ENCODE peak calls at places on chromosome 14, in ten cellular contexts. One of them, this sample, is unnamed.

GRCh38 chr14:104637546-104638003 is 33.0 kb upstream of the TMEM179 start:
- DNase-seq in uterus: no peak
- DNase-seq in heart left ventricle: no peak
- DNase-seq in upper lobe of left lung: no peak
- DNase-seq in transverse colon: no peak
- DNase-seq in stomach: no peak
- DNase-seq in body of pancreas: no peak
- DNase-seq in NB4: no peak
- DNase-seq in H54: no peak
- DNase-seq in breast epithelium: no peak
- DNase-seq in this sample: no peak

GRCh38 chr14:73773441-73774243 is 59.5 kb upstream of the PNMA1 start:
- DNase-seq in NB4: no peak
- DNase-seq in stomach: no peak
- DNase-seq in body of pancreas: no peak
- DNase-seq in heart left ventricle: no peak
- DNase-seq in upper lobe of left lung: no peak
- DNase-seq in breast epithelium: no peak
- DNase-seq in H54: no peak
- DNase-seq in transverse colon: no peak
- DNase-seq in uterus: no peak
- DNase-seq in this sample: no peak

GRCh38 chr14:76320486-76320885 is 55.5 kb upstream of the ESRRB start:
- DNase-seq in upper lobe of left lung: no peak
- DNase-seq in stomach: no peak
- DNase-seq in breast epithelium: no peak
- DNase-seq in uterus: no peak
- DNase-seq in NB4: peak; percentile 66
- DNase-seq in transverse colon: no peak
- DNase-seq in heart left ventricle: no peak
- DNase-seq in H54: no peak
- DNase-seq in body of pancreas: no peak
- DNase-seq in this sample: no peak

GRCh38 chr14:56120091-56120632 is 2.0 kb downstream of the PELI2 start:
- DNase-seq in transverse colon: no peak
- DNase-seq in uterus: no peak
- DNase-seq in NB4: no peak
- DNase-seq in H54: no peak
- DNase-seq in upper lobe of left lung: no peak
- DNase-seq in body of pancreas: peak; percentile 64
- DNase-seq in breast epithelium: no peak
- DNase-seq in stomach: no peak
- DNase-seq in heart left ventricle: no peak
- DNase-seq in this sample: no peak

GRCh38 chr14:69713976-69714716 is 52.8 kb upstream of the SRSF5 start:
- DNase-seq in uterus: no peak
- DNase-seq in transverse colon: peak; percentile 32
- DNase-seq in upper lobe of left lung: no peak
- DNase-seq in body of pancreas: no peak
- DNase-seq in heart left ventricle: no peak
- DNase-seq in H54: no peak
- DNase-seq in NB4: no peak
- DNase-seq in breast epithelium: no peak
- DNase-seq in stomach: no peak
- DNase-seq in this sample: no peak

GRCh38 chr14:75232597-75232996 is 46.0 kb upstream of the FOS start:
- DNase-seq in breast epithelium: no peak
- DNase-seq in NB4: no peak
- DNase-seq in stomach: no peak
- DNase-seq in transverse colon: no peak
- DNase-seq in H54: no peak
- DNase-seq in body of pancreas: no peak
- DNase-seq in uterus: no peak
- DNase-seq in heart left ventricle: no peak
- DNase-seq in upper lobe of left lung: no peak
- DNase-seq in this sample: no peak

GRCh38 chr14:26863736-26864135 is 265.9 kb upstream of the NOVA1 start:
- DNase-seq in uterus: no peak
- DNase-seq in body of pancreas: no peak
- DNase-seq in NB4: peak; percentile 26
- DNase-seq in heart left ventricle: no peak
- DNase-seq in breast epithelium: no peak
- DNase-seq in stomach: no peak
- DNase-seq in upper lobe of left lung: no peak
- DNase-seq in H54: no peak
- DNase-seq in transverse colon: no peak
- DNase-seq in this sample: no peak

GRCh38 chr14:82999802-83000201 is 1466.1 kb upstream of the SEL1L start:
- DNase-seq in uterus: no peak
- DNase-seq in stomach: no peak
- DNase-seq in H54: no peak
- DNase-seq in transverse colon: no peak
- DNase-seq in body of pancreas: no peak
- DNase-seq in NB4: peak; percentile 47
- DNase-seq in heart left ventricle: no peak
- DNase-seq in breast epithelium: no peak
- DNase-seq in upper lobe of left lung: no peak
- DNase-seq in this sample: no peak

GRCh38 chr14:57073986-57074385 is 194.7 kb downstream of the EXOC5 start:
- DNase-seq in stomach: no peak
- DNase-seq in H54: no peak
- DNase-seq in NB4: no peak
- DNase-seq in body of pancreas: no peak
- DNase-seq in upper lobe of left lung: peak; percentile 25
- DNase-seq in uterus: no peak
- DNase-seq in breast epithelium: no peak
- DNase-seq in heart left ventricle: no peak
- DNase-seq in transverse colon: no peak
- DNase-seq in this sample: no peak

GRCh38 chr14:90827919-90828610 is 11.8 kb upstream of the TTC7B start:
- DNase-seq in uterus: peak; percentile 94
- DNase-seq in transverse colon: peak; percentile 94
- DNase-seq in breast epithelium: peak; percentile 91
- DNase-seq in NB4: peak; percentile 93
- DNase-seq in H54: peak; percentile 99
- DNase-seq in stomach: peak; percentile 94
- DNase-seq in upper lobe of left lung: peak; percentile 99
- DNase-seq in heart left ventricle: peak; percentile 97
- DNase-seq in body of pancreas: peak; percentile 95
- DNase-seq in this sample: peak; percentile 73

GRCh38 chr14:103925316-103925715 is 2.9 kb upstream of the TDRD9 start:
- DNase-seq in NB4: peak; percentile 25
- DNase-seq in transverse colon: no peak
- DNase-seq in body of pancreas: no peak
- DNase-seq in uterus: no peak
- DNase-seq in stomach: no peak
- DNase-seq in upper lobe of left lung: no peak
- DNase-seq in H54: no peak
- DNase-seq in breast epithelium: no peak
- DNase-seq in heart left ventricle: no peak
- DNase-seq in this sample: no peak

GRCh38 chr14:38208825-38209562 is 1.3 kb downstream of the SSTR1 start:
- DNase-seq in H54: no peak
- DNase-seq in upper lobe of left lung: peak; percentile 84
- DNase-seq in stomach: peak; percentile 88
- DNase-seq in heart left ventricle: peak; percentile 56
- DNase-seq in body of pancreas: peak; percentile 86
- DNase-seq in uterus: no peak
- DNase-seq in NB4: no peak
- DNase-seq in transverse colon: peak; percentile 83
- DNase-seq in breast epithelium: no peak
- DNase-seq in this sample: no peak

GRCh38 chr14:34496679-34497513 is 34.9 kb upstream of the SPTSSA start:
- DNase-seq in H54: peak; percentile 87
- DNase-seq in stomach: peak; percentile 41
- DNase-seq in NB4: peak; percentile 56
- DNase-seq in uterus: peak; percentile 86
- DNase-seq in body of pancreas: peak; percentile 62
- DNase-seq in breast epithelium: peak; percentile 83
- DNase-seq in upper lobe of left lung: no peak
- DNase-seq in transverse colon: peak; percentile 74
- DNase-seq in heart left ventricle: peak; percentile 76
- DNase-seq in this sample: peak; percentile 97

GRCh38 chr14:42277840-42278239 is 671.2 kb downstream of the LRFN5 start:
- DNase-seq in NB4: no peak
- DNase-seq in heart left ventricle: no peak
- DNase-seq in H54: no peak
- DNase-seq in transverse colon: no peak
- DNase-seq in body of pancreas: no peak
- DNase-seq in uterus: no peak
- DNase-seq in upper lobe of left lung: no peak
- DNase-seq in breast epithelium: no peak
- DNase-seq in stomach: no peak
- DNase-seq in this sample: no peak

GRCh38 chr14:54902521-54903420 is at the start of gene GCH1:
- DNase-seq in uterus: peak; percentile 59
- DNase-seq in transverse colon: peak; percentile 89
- DNase-seq in body of pancreas: peak; percentile 83
- DNase-seq in upper lobe of left lung: peak; percentile 95
- DNase-seq in NB4: peak; percentile 70
- DNase-seq in stomach: peak; percentile 86
- DNase-seq in breast epithelium: peak; percentile 46
- DNase-seq in H54: peak; percentile 52
- DNase-seq in heart left ventricle: peak; percentile 85
- DNase-seq in this sample: peak; percentile 61

GRCh38 chr14:67241416-67242362 is at the start of gene PALS1:
- DNase-seq in H54: peak; percentile 15
- DNase-seq in breast epithelium: no peak
- DNase-seq in heart left ventricle: no peak
- DNase-seq in NB4: no peak
- DNase-seq in body of pancreas: peak; percentile 70
- DNase-seq in upper lobe of left lung: no peak
- DNase-seq in stomach: no peak
- DNase-seq in uterus: no peak
- DNase-seq in transverse colon: no peak
- DNase-seq in this sample: peak; percentile 53

GRCh38 chr14:67240168-67240932 is 885 bp upstream of the PALS1 start:
- DNase-seq in uterus: peak; percentile 44
- DNase-seq in stomach: peak; percentile 74
- DNase-seq in breast epithelium: peak; percentile 63
- DNase-seq in body of pancreas: peak; percentile 75
- DNase-seq in transverse colon: peak; percentile 80
- DNase-seq in H54: peak; percentile 16
- DNase-seq in NB4: peak; percentile 50
- DNase-seq in upper lobe of left lung: peak; percentile 86
- DNase-seq in heart left ventricle: peak; percentile 80
- DNase-seq in this sample: no peak

GRCh38 chr14:67239582-67239981 is 1.7 kb upstream of the PALS1 start:
- DNase-seq in heart left ventricle: no peak
- DNase-seq in uterus: no peak
- DNase-seq in upper lobe of left lung: no peak
- DNase-seq in NB4: no peak
- DNase-seq in breast epithelium: no peak
- DNase-seq in transverse colon: no peak
- DNase-seq in H54: no peak
- DNase-seq in stomach: no peak
- DNase-seq in body of pancreas: no peak
- DNase-seq in this sample: no peak

GRCh38 chr14:67237591-67237990 is 3.6 kb upstream of the PALS1 start:
- DNase-seq in upper lobe of left lung: no peak
- DNase-seq in body of pancreas: no peak
- DNase-seq in uterus: no peak
- DNase-seq in heart left ventricle: no peak
- DNase-seq in breast epithelium: no peak
- DNase-seq in H54: no peak
- DNase-seq in stomach: no peak
- DNase-seq in transverse colon: no peak
- DNase-seq in NB4: no peak
- DNase-seq in this sample: no peak

GRCh38 chr14:67240978-67241415 is 238 bp upstream of the PALS1 start:
- DNase-seq in NB4: peak; percentile 97
- DNase-seq in upper lobe of left lung: peak; percentile 99
- DNase-seq in stomach: peak; percentile 98
- DNase-seq in heart left ventricle: peak; percentile 98
- DNase-seq in breast epithelium: peak; percentile 94
- DNase-seq in H54: peak; percentile 69
- DNase-seq in transverse colon: peak; percentile 97
- DNase-seq in body of pancreas: peak; percentile 97
- DNase-seq in uterus: peak; percentile 97
- DNase-seq in this sample: peak; percentile 90
- TF ChIP-seq POLR2A in NB4: peak; percentile 48
- TF ChIP-seq POLR2A in upper lobe of left lung: peak; percentile 80
- TF ChIP-seq POLR2A in stomach: peak; percentile 36
- TF ChIP-seq POLR2A in heart left ventricle: no peak
- TF ChIP-seq POLR2A in breast epithelium: no peak
- TF ChIP-seq POLR2A in H54: no peak
- TF ChIP-seq POLR2A in transverse colon: peak; percentile 88
- TF ChIP-seq POLR2A in body of pancreas: peak; percentile 82
- TF ChIP-seq POLR2A in uterus: peak; percentile 62
- TF ChIP-seq POLR2A in this sample: no peak

DNA sequence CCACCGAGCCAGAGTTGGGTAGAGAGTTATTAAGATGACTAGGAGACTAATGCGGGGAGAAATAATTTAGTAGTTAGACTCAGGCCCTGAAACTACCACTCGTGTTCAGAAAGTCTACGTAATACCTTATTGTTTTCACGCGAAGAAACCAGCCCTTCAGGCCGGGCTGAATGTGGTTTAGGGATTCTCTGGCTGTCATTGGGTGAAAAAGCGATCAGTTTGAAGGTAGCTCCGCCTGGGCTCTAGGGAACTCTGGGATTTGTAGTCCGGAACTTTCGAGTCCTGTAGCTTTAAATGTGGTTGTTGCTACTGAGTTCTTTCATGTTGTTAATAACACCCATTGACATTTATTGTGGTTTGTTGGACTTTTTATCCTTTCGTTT is 549 bp upstream of the WDR89 start:
- DNase-seq in stomach: peak; percentile 80
- DNase-seq in transverse colon: peak; percentile 84
- DNase-seq in breast epithelium: peak; percentile 84
- DNase-seq in body of pancreas: peak; percentile 95
- DNase-seq in H54: peak; percentile 61
- DNase-seq in uterus: peak; percentile 76
- DNase-seq in upper lobe of left lung: no peak
- DNase-seq in heart left ventricle: peak; percentile 69
- DNase-seq in NB4: peak; percentile 93
- DNase-seq in this sample: peak; percentile 92
- TF ChIP-seq POLR2A in stomach: no peak
- TF ChIP-seq POLR2A in transverse colon: no peak
- TF ChIP-seq POLR2A in breast epithelium: no peak
- TF ChIP-seq POLR2A in body of pancreas: no peak
- TF ChIP-seq POLR2A in H54: no peak
- TF ChIP-seq POLR2A in uterus: no peak
- TF ChIP-seq POLR2A in upper lobe of left lung: no peak
- TF ChIP-seq POLR2A in heart left ventricle: no peak
- TF ChIP-seq POLR2A in NB4: peak; percentile 18
- TF ChIP-seq POLR2A in this sample: peak; percentile 41

GRCh38 chr14:102568115-102568614 is 24.3 kb upstream of the RCOR1 start:
- DNase-seq in upper lobe of left lung: no peak
- DNase-seq in breast epithelium: no peak
- DNase-seq in NB4: peak; percentile 41
- DNase-seq in H54: no peak
- DNase-seq in uterus: no peak
- DNase-seq in transverse colon: peak; percentile 67
- DNase-seq in heart left ventricle: peak; percentile 28
- DNase-seq in body of pancreas: peak; percentile 63
- DNase-seq in stomach: peak; percentile 57
- DNase-seq in this sample: peak; percentile 73
- TF ChIP-seq POLR2A in upper lobe of left lung: peak; percentile 15
- TF ChIP-seq POLR2A in breast epithelium: no peak
- TF ChIP-seq POLR2A in NB4: no peak
- TF ChIP-seq POLR2A in H54: no peak
- TF ChIP-seq POLR2A in uterus: no peak
- TF ChIP-seq POLR2A in transverse colon: no peak
- TF ChIP-seq POLR2A in heart left ventricle: no peak
- TF ChIP-seq POLR2A in body of pancreas: no peak
- TF ChIP-seq POLR2A in stomach: no peak
- TF ChIP-seq POLR2A in this sample: peak; percentile 26

GRCh38 chr14:61252354-61253063 is 28.6 kb downstream of the TMEM30B start:
- DNase-seq in body of pancreas: peak; percentile 85
- DNase-seq in stomach: peak; percentile 69
- DNase-seq in NB4: peak; percentile 86
- DNase-seq in heart left ventricle: no peak
- DNase-seq in upper lobe of left lung: no peak
- DNase-seq in transverse colon: peak; percentile 56
- DNase-seq in uterus: peak; percentile 68
- DNase-seq in H54: peak; percentile 60
- DNase-seq in breast epithelium: peak; percentile 70
- DNase-seq in this sample: peak; percentile 72
- TF ChIP-seq POLR2A in body of pancreas: no peak
- TF ChIP-seq POLR2A in stomach: no peak
- TF ChIP-seq POLR2A in NB4: no peak
- TF ChIP-seq POLR2A in heart left ventricle: no peak
- TF ChIP-seq POLR2A in upper lobe of left lung: no peak
- TF ChIP-seq POLR2A in transverse colon: no peak
- TF ChIP-seq POLR2A in uterus: no peak
- TF ChIP-seq POLR2A in H54: no peak
- TF ChIP-seq POLR2A in breast epithelium: no peak
- TF ChIP-seq POLR2A in this sample: no peak